ENCODE peak calls at places on chromosomes 7 and 10, in seven cellular contexts. Q is cardiac fibroblast, I is heart right ventricle, L is skeletal muscle cell, X is NCI-H2081, K is progenitor cell of endocrine pancreas, F is SW480. S is an unnamed sample.

GRCh38 chr7:2128601-2129375 is 104.0 kb downstream of the MAD1L1 start:
- DNase-seq in Q (no peak), I (no peak), L (no peak), X (no peak), K (no peak), F (no peak), S (no peak)

GRCh38 chr7:93203496-93203895 is 22.8 kb downstream of the HEPACAM2 start:
- DNase-seq in Q (no peak), I (no peak), L (no peak), X (peak; percentile 95), K (no peak), F (no peak), S (no peak)

GRCh38 chr7:159097661-159098423 is 46.8 kb downstream of the VIPR2 start:
- DNase-seq in Q (no peak), I (no peak), L (no peak), X (no peak), K (no peak), F (no peak), S (peak; percentile 66)

GRCh38 chr10:46308666-46309450 is 22.1 kb downstream of the ANTXRL start:
- DNase-seq in Q (no peak), I (no peak), L (no peak), X (no peak), K (no peak), F (no peak), S (no peak)

GRCh38 chr7:16652888-16653287 is 6.9 kb downstream of the BZW2 start:
- DNase-seq in Q (no peak), I (no peak), L (no peak), X (peak; percentile 69), K (no peak), F (no peak), S (no peak)

GRCh38 chr7:94323872-94324271 is 70.8 kb upstream of the COL1A2 start:
- DNase-seq in Q (no peak), I (no peak), L (no peak), X (no peak), K (no peak), F (peak; percentile 14), S (no peak)

GRCh38 chr10:48582970-48583369 is 21.9 kb downstream of the ARHGAP22 start:
- DNase-seq in Q (no peak), I (peak; percentile 27), L (no peak), X (no peak), K (no peak), F (no peak), S (no peak)

GRCh38 chr7:2800923-2801682 is 43.0 kb downstream of the GNA12 start:
- DNase-seq in Q (peak; percentile 79), I (peak; percentile 55), L (peak; percentile 59), X (no peak), K (no peak), F (no peak), S (no peak)

GRCh38 chr7:44392618-44393010 is 67.2 kb upstream of the CAMK2B start:
- DNase-seq in Q (no peak), I (no peak), L (no peak), X (no peak), K (no peak), F (no peak), S (no peak)

GRCh38 chr10:121803611-121804010 is 124.2 kb downstream of the ATE1 start:
- DNase-seq in Q (no peak), I (no peak), L (no peak), X (no peak), K (no peak), F (no peak), S (no peak)

GRCh38 chr10:29735628-29736324 is 101.0 kb upstream of the SVIL start:
- DNase-seq in Q (peak; percentile 81), I (peak; percentile 86), L (no peak), X (peak; percentile 68), K (peak; percentile 93), F (peak; percentile 82), S (peak; percentile 92)

GRCh38 chr10:64334084-64334483 is 812.9 kb downstream of the REEP3 start:
- DNase-seq in Q (no peak), I (no peak), L (no peak), X (no peak), K (no peak), F (no peak), S (no peak)

GRCh38 chr7:134741901-134742635 is 37.4 kb upstream of the CALD1 start:
- DNase-seq in Q (peak; percentile 89), I (no peak), L (peak; percentile 72), X (no peak), K (no peak), F (no peak), S (peak; percentile 88)

GRCh38 chr7:142626420-142627035 is 122.7 kb upstream of the PRSS1 start:
- DNase-seq in Q (peak; percentile 72), I (no peak), L (no peak), X (peak; percentile 23), K (peak; percentile 38), F (peak; percentile 17), S (no peak)

GRCh38 chr7:158581440-158582088 is 6.1 kb downstream of the PTPRN2 start:
- DNase-seq in Q (no peak), I (no peak), L (no peak), X (peak; percentile 90), K (no peak), F (peak; percentile 92), S (no peak)

GRCh38 chr7:84025332-84025927 is 169.2 kb downstream of the SEMA3A start:
- DNase-seq in Q (peak; percentile 81), I (no peak), L (peak; percentile 91), X (no peak), K (no peak), F (peak; percentile 64), S (no peak)

GRCh38 chr7:38658916-38659315 is 27.7 kb upstream of the AMPH start:
- DNase-seq in Q (peak; percentile 31), I (no peak), L (no peak), X (no peak), K (no peak), F (no peak), S (no peak)

GRCh38 chr7:29494350-29494749 is 69.3 kb upstream of the PRR15 start:
- DNase-seq in Q (peak; percentile 89), I (no peak), L (peak; percentile 33), X (no peak), K (no peak), F (no peak), S (no peak)

GRCh38 chr10:61821153-61821552 is 80.3 kb upstream of the ARID5B start:
- DNase-seq in Q (no peak), I (no peak), L (no peak), X (no peak), K (no peak), F (no peak), S (no peak)

GRCh38 chr7:149239345-149240143 is at the start of gene ZNF212:
- DNase-seq in Q (peak; percentile 88), I (peak; percentile 90), L (peak; percentile 53), X (peak; percentile 92), K (peak; percentile 88), F (peak; percentile 89), S (peak; percentile 96)

GRCh38 chr10:100508691-100509150 is 10.9 kb downstream of the SEC31B start:
- DNase-seq in Q (peak; percentile 76), I (no peak), L (no peak), X (peak; percentile 21), K (no peak), F (peak; percentile 58), S (no peak)

GRCh38 chr7:37765872-37766525 is 82.4 kb upstream of the NME8 start:
- DNase-seq in Q (no peak), I (no peak), L (no peak), X (no peak), K (no peak), F (no peak), S (no peak)

GRCh38 chr10:47412869-47413268 is 28.8 kb upstream of the ZNF488 start:
- DNase-seq in Q (peak; percentile 40), I (no peak), L (no peak), X (no peak), K (no peak), F (no peak), S (no peak)

GRCh38 chr10:47166405-47166777 is 133.6 kb upstream of the GDF10 start:
- DNase-seq in Q (no peak), I (no peak), L (no peak), X (no peak), K (no peak), F (no peak), S (no peak)

GRCh38 chr10:55460008-55460407 is 659.0 kb upstream of the PCDH15 start:
- DNase-seq in Q (no peak), I (no peak), L (no peak), X (no peak), K (no peak), F (no peak), S (no peak)

GRCh38 chr7:95951997-95952795 is 179.8 kb downstream of the DYNC1I1 start:
- DNase-seq in Q (no peak), I (no peak), L (no peak), X (no peak), K (no peak), F (no peak), S (no peak)

GRCh38 chr7:92735707-92736106 is 100.7 kb downstream of the CDK6 start:
- DNase-seq in Q (peak; percentile 73), I (no peak), L (no peak), X (no peak), K (no peak), F (no peak), S (no peak)